ENCODE peak calls at places on chromosomes 2 and 18, in six cellular contexts. P, Z, R, N, O and A are unnamed samples.

GRCh38 chr2:41791523-41791922 is 256.3 kb upstream of the PKDCC start:
- DNase-seq in Z (no peak), P (peak), O (no peak), R (no peak), N (no peak), A (peak)

GRCh38 chr2:38093503-38093902 is 17.6 kb upstream of the CYP1B1 start:
- DNase-seq in Z (no peak), R (no peak), N (no peak), P (no peak), O (no peak), A (no peak)

GRCh38 chr2:45330113-45330512 is 281.0 kb downstream of the SRBD1 start:
- DNase-seq in N (no peak), P (no peak), O (no peak), Z (no peak), R (no peak), A (no peak)

GRCh38 chr2:121297217-121297830 is 12.3 kb upstream of the TFCP2L1 start:
- DNase-seq in Z (peak), R (no peak), N (no peak), O (no peak), P (peak), A (peak)

GRCh38 chr18:2351126-2351850 is 220.0 kb downstream of the METTL4 start:
- DNase-seq in O (no peak), P (no peak), R (no peak), Z (no peak), N (no peak), A (no peak)

GRCh38 chr2:167297292-167297691 is 409.0 kb downstream of the XIRP2 start:
- DNase-seq in N (no peak), P (no peak), O (no peak), R (no peak), Z (no peak), A (no peak)

GRCh38 chr18:9321017-9321452 is 13.5 kb upstream of the TWSG1 start:
- DNase-seq in P (no peak), R (no peak), O (no peak), Z (no peak), N (no peak), A (peak)

GRCh38 chr2:46981662-46982351 is 66.2 kb upstream of the MCFD2 start:
- DNase-seq in O (no peak), Z (no peak), R (no peak), N (no peak), P (peak), A (no peak)

GRCh38 chr18:42525905-42526304 is 570.9 kb downstream of the PIK3C3 start:
- DNase-seq in R (no peak), Z (no peak), P (no peak), O (no peak), N (no peak), A (no peak)

GRCh38 chr18:21823848-21824247 is 83.3 kb downstream of the MIB1 start:
- DNase-seq in R (no peak), P (no peak), O (no peak), N (no peak), Z (no peak), A (no peak)

GRCh38 chr2:136858656-136859055 is 93.3 kb downstream of the THSD7B start:
- DNase-seq in Z (no peak), P (no peak), O (no peak), R (no peak), N (no peak), A (no peak)

GRCh38 chr18:43879350-43879749 is 602.1 kb upstream of the SYT4 start:
- DNase-seq in P (no peak), Z (no peak), R (no peak), N (no peak), O (no peak), A (no peak)

GRCh38 chr2:196808281-196808680 is 874 bp downstream of the C2orf66 start:
- DNase-seq in O (no peak), P (no peak), R (no peak), Z (no peak), N (no peak), A (peak)

GRCh38 chr2:221425353-221425752 is 146.8 kb downstream of the EPHA4 start:
- DNase-seq in N (no peak), P (no peak), O (no peak), R (no peak), Z (no peak), A (no peak)

GRCh38 chr2:80269806-80270205 is 34.7 kb downstream of the LRRTM1 start:
- DNase-seq in O (no peak), P (no peak), R (no peak), Z (no peak), N (no peak), A (no peak)

GRCh38 chr2:240629968-240630770 is 4.9 kb downstream of the GPR35 start:
- DNase-seq in P (no peak), Z (no peak), O (no peak), N (no peak), R (no peak), A (no peak)

GRCh38 chr18:34592961-34593382 is 117.1 kb upstream of the DTNA start:
- DNase-seq in R (no peak), O (no peak), N (peak), Z (no peak), P (peak), A (no peak)

GRCh38 chr2:163592954-163593622 is 142.7 kb downstream of the FIGN start:
- DNase-seq in R (no peak), P (no peak), Z (no peak), O (no peak), N (no peak), A (no peak)

GRCh38 chr18:7206231-7206630 is 24.7 kb upstream of the LRRC30 start:
- DNase-seq in O (no peak), P (no peak), Z (no peak), N (no peak), R (no peak), A (no peak)

GRCh38 chr18:75455249-75456183 is 28.0 kb upstream of the SMIM21 start:
- DNase-seq in O (no peak), Z (no peak), N (no peak), R (no peak), P (no peak), A (no peak)

GRCh38 chr18:6747646-6748045 is 18.1 kb downstream of the ARHGAP28 start:
- DNase-seq in R (no peak), P (no peak), O (no peak), N (no peak), Z (peak), A (no peak)

DNA sequence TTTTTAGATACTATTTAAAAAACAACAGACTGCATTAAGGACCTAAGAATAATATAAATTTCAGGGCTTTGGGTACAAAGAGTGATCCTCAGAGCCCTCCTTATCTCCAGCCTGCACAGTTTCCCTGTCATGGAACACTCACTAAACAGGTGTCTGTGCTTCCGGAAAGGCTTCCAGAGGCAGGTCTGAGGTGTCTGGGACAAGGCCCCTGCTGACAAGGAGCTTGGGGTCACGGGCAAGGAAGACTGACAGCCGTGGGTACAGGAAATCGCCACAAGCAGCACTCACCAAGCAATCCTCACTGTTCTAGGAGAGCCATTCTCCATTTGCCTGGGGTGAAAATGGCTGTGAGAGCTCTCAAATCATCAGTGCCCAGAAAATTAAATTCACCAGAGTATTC is 220.3 kb upstream of the PXDN start:
- DNase-seq in Z (no peak), O (no peak), P (no peak), R (no peak), N (no peak), A (no peak)
- TF ChIP-seq POLR2A in Z (no peak), O (no peak), P (no peak), R (no peak), N (no peak), A (no peak)

GRCh38 chr2:55961318-55961911 is 37.8 kb upstream of the EFEMP1 start:
- DNase-seq in R (no peak), O (peak), N (no peak), Z (no peak), P (no peak), A (peak)
- TF ChIP-seq POLR2A in R (no peak), O (no peak), N (no peak), Z (no peak), P (no peak), A (no peak)

DNA sequence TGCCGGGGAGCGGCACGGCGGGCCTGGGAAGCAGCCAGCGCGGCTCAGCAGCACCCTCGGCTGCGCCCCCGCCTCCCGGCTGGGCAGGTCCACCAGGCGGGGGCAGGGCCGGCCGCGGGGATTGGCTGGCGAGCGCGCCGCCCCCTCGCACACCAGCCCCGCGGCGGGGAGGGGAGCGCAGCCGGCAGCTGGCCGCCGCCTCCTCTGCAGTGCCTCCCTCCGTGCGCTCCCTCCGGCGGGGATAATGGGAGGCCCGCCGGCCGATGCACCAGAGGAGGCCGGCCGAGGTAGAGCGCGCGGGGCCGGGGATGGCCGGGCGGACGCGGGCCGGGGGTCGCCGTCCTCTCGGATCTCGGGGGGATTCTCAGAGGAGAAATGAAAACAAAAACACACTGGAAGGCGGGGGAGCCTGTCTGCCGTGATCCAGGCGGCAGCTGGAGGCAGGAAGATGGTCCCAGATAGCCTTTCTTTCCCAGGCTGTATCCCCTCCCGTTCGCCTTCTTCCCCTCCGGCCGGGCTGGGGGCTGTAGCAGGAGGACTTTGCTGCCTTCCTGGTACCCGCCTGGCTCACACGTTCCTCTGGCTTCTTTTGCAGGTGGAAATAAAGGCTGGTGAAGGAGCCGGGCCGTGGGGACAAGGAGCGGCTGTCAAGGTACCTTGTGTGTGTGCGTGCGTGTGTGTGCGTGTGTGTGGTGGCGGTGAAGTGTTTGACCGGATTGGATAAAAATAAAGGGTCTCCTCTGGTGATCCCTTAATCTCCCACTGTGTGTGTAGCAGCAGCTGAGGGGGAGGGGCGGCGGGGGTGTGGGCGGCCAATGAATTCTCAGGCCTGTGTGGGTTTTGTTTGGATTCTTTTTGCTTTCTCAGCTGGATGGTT is 18.0 kb downstream of the TET3 start:
- DNase-seq in Z (peak), N (peak), O (peak), P (peak), R (no peak), A (peak)
- TF ChIP-seq POLR2A in Z (peak), N (no peak), O (no peak), P (peak), R (peak), A (peak)

GRCh38 chr2:112483047-112483473 is 1.1 kb downstream of the TTL start:
- DNase-seq in O (no peak), N (no peak), P (peak), R (no peak), Z (peak), A (peak)

GRCh38 chr2:112485849-112486248 is 3.9 kb downstream of the TTL start:
- DNase-seq in R (no peak), P (no peak), O (no peak), N (no peak), Z (no peak), A (no peak)

GRCh38 chr2:112481528-112482228 is at the start of gene TTL:
- DNase-seq in Z (peak), P (peak), N (peak), O (peak), R (no peak), A (peak)

GRCh38 chr2:112482309-112483046 is 522 bp downstream of the TTL start:
- DNase-seq in O (peak), N (peak), Z (peak), P (peak), R (no peak), A (peak)

GRCh38 chr2:112483821-112484220 is 1.9 kb downstream of the TTL start:
- DNase-seq in O (no peak), R (no peak), P (no peak), N (no peak), Z (no peak), A (no peak)
- TF ChIP-seq POLR2A in O (no peak), R (no peak), P (no peak), N (no peak), Z (no peak), A (no peak)

GRCh38 chr2:62705007-62705829 is at the start of gene EHBP1:
- DNase-seq in P (peak), O (peak), N (peak), Z (peak), R (peak), A (peak)

GRCh38 chr2:62708751-62709150 is 3.2 kb downstream of the EHBP1 start:
- DNase-seq in N (no peak), O (no peak), R (no peak), P (no peak), Z (no peak), A (no peak)

GRCh38 chr2:62706721-62707516 is 1.4 kb downstream of the EHBP1 start:
- DNase-seq in R (no peak), Z (no peak), P (no peak), N (no peak), O (no peak), A (peak)

GRCh38 chr2:62704654-62705006 is 883 bp upstream of the EHBP1 start:
- DNase-seq in O (no peak), N (no peak), P (no peak), Z (no peak), R (no peak), A (no peak)

GRCh38 chr2:62705859-62706720 is 577 bp downstream of the EHBP1 start:
- DNase-seq in P (peak), O (peak), N (peak), Z (peak), R (no peak), A (peak)
- TF ChIP-seq POLR2A in P (peak), O (no peak), N (no peak), Z (no peak), R (peak), A (no peak)

DNA sequence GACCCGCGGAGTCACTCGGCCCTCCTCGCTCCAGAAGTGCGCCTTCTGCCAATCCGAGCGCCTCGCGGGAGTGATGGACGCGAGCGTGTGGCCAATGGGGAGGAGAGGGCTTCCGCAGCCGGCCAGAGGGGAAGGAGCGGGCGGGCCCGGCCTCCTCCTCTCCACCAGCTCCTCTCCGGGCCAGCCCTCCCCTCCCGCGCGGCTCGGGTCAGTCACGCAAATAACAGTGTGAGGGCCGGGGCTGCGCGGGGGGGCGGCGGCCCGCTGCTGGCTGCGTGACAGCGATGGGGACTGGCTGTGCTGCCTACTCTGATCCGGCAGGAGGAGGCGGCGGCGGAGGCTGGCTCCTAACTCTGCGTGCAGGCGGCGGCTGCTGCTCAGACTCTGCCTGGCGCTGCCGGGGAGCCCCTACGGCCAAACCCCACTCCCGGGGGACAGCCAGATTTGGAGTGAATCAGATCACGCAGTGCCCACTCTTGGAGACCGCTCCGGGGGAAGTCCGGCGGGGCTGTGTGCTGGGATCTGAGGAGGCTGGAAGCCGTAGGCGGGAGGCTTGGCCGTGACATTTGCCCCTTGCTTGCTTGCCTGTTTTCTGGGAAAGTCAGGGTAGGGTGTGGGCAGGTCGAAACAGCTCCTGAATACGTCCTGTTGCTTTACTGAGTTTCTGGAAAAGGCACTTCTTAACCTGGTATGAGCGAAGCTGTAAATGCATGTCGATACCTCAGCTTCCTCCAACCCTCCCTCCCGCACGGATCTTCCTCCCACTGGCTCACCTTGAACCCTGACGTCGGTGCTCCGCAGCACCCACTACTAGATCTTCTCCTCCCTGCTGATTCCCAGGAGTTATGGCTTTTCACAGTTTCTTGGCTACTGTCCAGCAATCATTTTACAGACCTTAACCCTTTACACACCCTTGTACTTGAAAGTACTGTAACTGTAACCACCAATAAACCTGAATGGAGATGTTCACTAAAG is 97.9 kb upstream of the SERTAD2 start:
- DNase-seq in O (peak), R (no peak), N (peak), P (peak), Z (peak), A (peak)
- TF ChIP-seq POLR2A in O (no peak), R (peak), N (no peak), P (peak), Z (peak), A (peak)

GRCh38 chr2:237687666-237688065 is 60.3 kb downstream of the LRRFIP1 start:
- DNase-seq in P (peak), N (peak), R (no peak), O (peak), Z (peak), A (peak)
- TF ChIP-seq POLR2A in P (no peak), N (no peak), R (no peak), O (no peak), Z (no peak), A (no peak)

GRCh38 chr2:187194049-187194448 is 254.0 kb downstream of the CALCRL start:
- DNase-seq in O (no peak), Z (no peak), N (no peak), P (no peak), R (no peak), A (no peak)
- TF ChIP-seq POLR2A in O (no peak), Z (no peak), N (no peak), P (no peak), R (no peak), A (no peak)

DNA sequence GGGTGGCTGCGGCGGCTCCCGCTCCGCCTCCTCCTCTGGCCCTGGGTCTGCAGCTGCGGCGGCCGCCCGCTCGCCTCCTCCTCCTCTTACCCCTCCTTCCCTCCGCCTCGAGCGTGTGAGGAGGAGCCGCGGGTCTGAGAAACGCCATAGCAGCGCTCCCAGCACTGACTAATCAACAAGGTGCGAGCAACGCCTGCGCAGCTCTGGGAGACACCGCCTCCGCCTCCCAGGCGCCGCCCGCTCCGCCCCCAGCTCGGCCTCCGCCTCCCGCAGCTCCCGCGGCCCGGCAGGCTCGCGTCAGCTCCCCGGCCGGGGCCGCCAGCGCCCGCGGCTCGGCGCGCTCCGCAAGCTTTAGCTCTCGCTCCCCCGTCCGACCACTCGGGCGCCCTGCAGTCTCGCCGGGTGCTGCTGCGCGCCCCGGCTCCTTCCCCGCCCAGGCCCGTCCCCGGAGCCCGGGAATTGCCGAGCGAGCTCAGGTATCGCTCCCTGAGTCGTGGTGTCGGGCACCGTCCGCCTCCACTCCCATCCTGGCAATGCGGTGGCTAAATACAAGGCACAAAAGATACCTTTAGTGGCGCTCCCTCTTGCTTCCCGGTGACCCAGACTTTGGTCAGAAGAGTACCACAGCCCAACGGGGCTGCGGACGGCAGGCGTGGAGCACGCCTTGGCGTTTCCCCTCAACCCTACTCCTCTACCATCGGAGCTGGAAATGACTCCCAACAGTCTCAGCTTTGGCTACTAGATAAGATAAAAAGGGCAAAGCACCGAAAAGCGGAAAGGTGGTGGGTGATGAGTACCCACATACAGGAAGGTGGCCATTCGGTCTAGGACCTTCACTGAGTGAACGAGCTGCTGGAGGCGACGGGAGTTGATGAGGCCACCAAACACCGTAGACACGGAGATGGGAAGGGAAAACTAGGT is at the start of gene GAREM1:
- DNase-seq in R (peak), O (peak), N (peak), Z (peak), P (peak), A (peak)
- TF ChIP-seq POLR2A in R (peak), O (no peak), N (no peak), Z (no peak), P (peak), A (no peak)

GRCh38 chr2:63218800-63219511 is 168.3 kb downstream of the OTX1 start:
- DNase-seq in Z (no peak), O (no peak), N (no peak), P (no peak), R (no peak), A (no peak)
- TF ChIP-seq POLR2A in Z (no peak), O (no peak), N (no peak), P (no peak), R (no peak), A (no peak)